ENCODE peak calls at places on chromosomes 13 and 19, in eight cellular contexts. H, V, Z, X, W, Q, Y and S are unnamed samples.
A peak's percentile ranks its signal among the peaks of the same experiment; 100 is the strongest.

GRCh38 chr13:42991892-42992584 is at the start of gene EPSTI1:
- DNase-seq in H (peak; percentile 74), V (peak; percentile 76), Z (peak; percentile 73), X (peak; percentile 31), W (peak; percentile 7), Q (peak; percentile 55), Y (no peak), S (peak; percentile 24)

GRCh38 chr13:113367020-113367560 is 3.2 kb upstream of the GRTP1 start:
- DNase-seq in H (no peak), V (no peak), Z (peak; percentile 69), X (no peak), W (no peak), Q (no peak), Y (no peak), S (no peak)

GRCh38 chr19:55766466-55766865 is 2.5 kb upstream of the RFPL4AL1 start:
- DNase-seq in H (no peak), V (no peak), Z (no peak), X (no peak), W (no peak), Q (no peak), Y (no peak), S (no peak)

GRCh38 chr13:29465741-29466293 is 129.7 kb downstream of the SLC7A1 start:
- DNase-seq in H (peak; percentile 62), V (peak; percentile 61), Z (no peak), X (no peak), W (peak; percentile 28), Q (peak; percentile 79), Y (peak; percentile 47), S (no peak)

GRCh38 chr19:55673465-55673864 is 1.6 kb upstream of the EPN1 start:
- DNase-seq in H (no peak), V (no peak), Z (no peak), X (no peak), W (no peak), Q (no peak), Y (no peak), S (no peak)

GRCh38 chr19:15426485-15427349 is 7.9 kb upstream of the AKAP8L start:
- DNase-seq in H (no peak), V (no peak), Z (peak; percentile 92), X (no peak), W (no peak), Q (no peak), Y (peak; percentile 63), S (no peak)

GRCh38 chr19:2215281-2215751 is 20.8 kb downstream of the PLEKHJ1 start:
- DNase-seq in H (no peak), V (peak; percentile 53), Z (no peak), X (no peak), W (no peak), Q (no peak), Y (no peak), S (no peak)

GRCh38 chr13:31011193-31011860 is 78.9 kb downstream of the TEX26 start:
- DNase-seq in H (no peak), V (no peak), Z (no peak), X (no peak), W (no peak), Q (no peak), Y (no peak), S (no peak)

GRCh38 chr19:45523642-45524256 is 16.5 kb downstream of the VASP start:
- DNase-seq in H (peak; percentile 80), V (peak; percentile 91), Z (peak; percentile 98), X (peak; percentile 87), W (peak; percentile 83), Q (peak; percentile 54), Y (peak; percentile 94), S (peak; percentile 81)

GRCh38 chr13:113785051-113786010 is 26.3 kb downstream of the TMEM255B start:
- DNase-seq in H (peak; percentile 74), V (peak; percentile 77), Z (peak; percentile 95), X (no peak), W (peak; percentile 97), Q (peak; percentile 63), Y (no peak), S (peak; percentile 78)

GRCh38 chr13:40682449-40683240 is 16.2 kb upstream of the FOXO1 start:
- DNase-seq in H (peak; percentile 35), V (peak; percentile 62), Z (no peak), X (no peak), W (peak; percentile 64), Q (peak; percentile 17), Y (no peak), S (no peak)

GRCh38 chr13:72390909-72391308 is 336.5 kb downstream of the MZT1 start:
- DNase-seq in H (no peak), V (no peak), Z (no peak), X (no peak), W (peak; percentile 90), Q (peak; percentile 44), Y (no peak), S (no peak)

GRCh38 chr13:102726430-102726829 is 31.6 kb upstream of the METTL21C start:
- DNase-seq in H (no peak), V (no peak), Z (no peak), X (no peak), W (peak; percentile 47), Q (no peak), Y (no peak), S (no peak)

GRCh38 chr19:24004166-24004565 is 82.8 kb upstream of the ZNF254 start:
- DNase-seq in H (no peak), V (no peak), Z (peak; percentile 36), X (no peak), W (peak; percentile 9), Q (no peak), Y (no peak), S (no peak)

GRCh38 chr13:38167164-38167822 is 182.4 kb upstream of the UFM1 start:
- DNase-seq in H (no peak), V (no peak), Z (no peak), X (no peak), W (no peak), Q (no peak), Y (no peak), S (no peak)

GRCh38 chr19:3057275-3057714 is 5.0 kb downstream of the TLE5 start:
- DNase-seq in H (no peak), V (peak; percentile 69), Z (peak; percentile 96), X (no peak), W (peak; percentile 21), Q (peak; percentile 56), Y (no peak), S (peak; percentile 45)

GRCh38 chr19:27794444-27795042 is 1418.4 kb downstream of the UQCRFS1 start:
- DNase-seq in H (peak; percentile 47), V (peak; percentile 33), Z (peak; percentile 66), X (peak; percentile 3), W (peak; percentile 6), Q (peak; percentile 16), Y (no peak), S (peak; percentile 11)

GRCh38 chr19:44741258-44741731 is 7.2 kb upstream of the BCL3 start:
- DNase-seq in H (no peak), V (peak; percentile 57), Z (no peak), X (no peak), W (peak; percentile 80), Q (no peak), Y (no peak), S (peak; percentile 87)

GRCh38 chr13:47826481-47826880 is 174.6 kb downstream of the SUCLA2 start:
- DNase-seq in H (peak; percentile 71), V (peak; percentile 44), Z (no peak), X (no peak), W (no peak), Q (peak; percentile 4), Y (no peak), S (no peak)

DNA sequence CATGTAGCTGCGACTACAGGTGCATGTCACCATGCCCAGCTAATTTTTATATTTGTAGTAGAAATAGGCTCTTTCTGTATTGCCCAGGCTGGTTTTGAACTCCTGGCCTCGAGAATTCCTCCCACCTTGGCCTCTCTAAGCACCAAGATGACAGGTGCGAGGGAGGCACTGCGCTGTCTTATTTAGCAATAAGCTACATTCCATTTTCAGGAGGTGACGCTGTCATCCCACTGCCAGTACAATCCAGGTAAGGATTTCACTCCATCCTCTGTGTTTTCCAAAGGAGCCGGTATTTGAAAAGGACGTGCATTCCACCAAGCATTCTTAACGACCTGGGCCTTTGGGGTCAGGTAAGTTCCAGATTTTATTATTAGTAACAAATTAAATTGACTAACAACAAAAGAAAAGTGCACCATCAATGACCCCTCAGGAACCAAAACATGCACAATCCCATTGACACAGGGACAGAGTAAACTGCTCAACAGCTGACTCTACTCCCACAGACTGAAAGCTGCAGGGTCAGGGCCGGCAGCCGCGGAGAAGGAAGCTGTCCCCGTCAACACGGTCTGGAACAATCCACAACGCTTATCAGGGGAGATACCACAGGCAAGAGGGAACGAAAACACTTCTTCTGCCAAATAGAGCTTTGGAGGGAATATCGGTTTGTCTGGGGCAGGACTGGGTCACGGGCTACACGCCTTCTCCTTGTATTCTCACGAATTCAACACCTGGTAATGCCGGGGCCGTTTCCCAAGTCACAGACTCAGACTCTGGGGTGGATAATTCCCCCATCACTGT is 82.8 kb downstream of the INSR start:
- DNase-seq in H (peak; percentile 50), V (no peak), Z (no peak), X (no peak), W (no peak), Q (peak; percentile 79), Y (no peak), S (no peak)
- H3K4me2 ChIP-seq in H (peak overlapping the region; percentile 57), V (no peak overlapping the region), Z (no peak overlapping the region), X (no peak overlapping the region), W (no peak overlapping the region), Q (peak overlapping the region; percentile 23), Y (no peak overlapping the region), S (no peak overlapping the region)

DNA sequence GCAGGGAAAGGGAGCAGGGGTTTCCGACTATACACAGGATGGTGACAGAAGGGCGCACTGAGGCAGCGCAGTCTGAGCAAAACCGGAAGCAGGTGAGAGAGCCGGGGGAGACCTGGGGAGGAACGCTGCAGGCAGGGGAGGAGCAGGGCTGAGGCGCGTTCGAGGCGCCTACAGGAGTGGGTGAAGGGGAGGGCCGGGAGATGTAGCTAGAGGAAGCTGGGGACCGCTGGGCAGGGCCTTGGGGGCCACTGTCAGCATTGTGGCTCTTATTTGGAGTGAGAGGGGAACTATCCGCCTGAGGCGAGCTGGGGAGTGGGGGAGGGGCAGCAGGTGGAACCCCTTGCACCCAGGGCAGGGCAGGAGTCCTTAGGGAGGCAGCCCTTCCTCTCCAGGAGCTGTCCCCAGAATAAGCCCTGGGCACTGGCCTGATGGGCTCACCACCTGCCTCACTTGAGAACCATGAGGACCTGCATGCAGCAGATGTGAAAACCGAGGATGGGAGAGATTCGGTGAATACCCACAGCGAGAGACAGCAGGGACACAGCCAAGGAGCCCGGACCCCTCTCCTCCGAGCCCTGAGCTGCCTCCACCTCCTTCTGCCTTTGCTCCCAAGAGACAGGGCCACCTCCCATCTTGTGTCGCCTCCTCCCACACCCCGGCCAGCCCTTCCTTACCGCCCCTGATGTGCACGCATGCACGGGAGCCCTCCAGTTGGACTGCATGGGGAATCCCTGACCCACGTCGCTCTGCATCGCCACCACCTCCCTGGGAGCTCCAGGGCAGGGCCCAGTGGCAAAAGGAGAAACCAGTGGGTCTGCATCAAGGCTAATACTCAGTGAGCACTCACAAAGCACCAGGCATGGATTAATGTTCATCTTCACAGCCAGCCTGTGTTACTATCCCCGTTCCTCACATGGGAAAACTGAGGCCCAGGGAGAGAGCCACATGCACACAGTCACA is 10.3 kb downstream of the AKT2 start:
- DNase-seq in H (no peak), V (no peak), Z (no peak), X (no peak), W (no peak), Q (no peak), Y (no peak), S (no peak)
- H3K4me2 ChIP-seq in H (no peak overlapping the region), V (no peak overlapping the region), Z (no peak overlapping the region), X (no peak overlapping the region), W (no peak overlapping the region), Q (no peak overlapping the region), Y (no peak overlapping the region), S (no peak overlapping the region)

GRCh38 chr19:7873304-7874079 is 698 bp downstream of the PRR36 start:
- DNase-seq in H (no peak), V (no peak), Z (peak; percentile 78), X (no peak), W (no peak), Q (no peak), Y (no peak), S (no peak)
- H3K4me2 ChIP-seq in H (peak overlapping the region; percentile 4), V (no peak overlapping the region), Z (no peak overlapping the region), X (peak overlapping the region; percentile 81), W (peak overlapping the region; percentile 89), Q (peak overlapping the region; percentile 74), Y (peak overlapping the region; percentile 78), S (peak overlapping the region; percentile 79)

GRCh38 chr19:53538378-53539109 is 599 bp downstream of the ZNF331 start:
- DNase-seq in H (no peak), V (no peak), Z (no peak), X (no peak), W (peak; percentile 8), Q (no peak), Y (no peak), S (peak; percentile 12)
- H3K4me2 ChIP-seq in H (peak overlapping the region; percentile 79), V (peak overlapping the region; percentile 62), Z (peak overlapping the region; percentile 79), X (peak overlapping the region; percentile 60), W (peak overlapping the region; percentile 91), Q (peak overlapping the region; percentile 87), Y (peak overlapping the region; percentile 62), S (peak overlapping the region; percentile 60)